ENCODE peak calls at places on chromosomes 12 and 14, in ten cellular contexts. R is left ventricle myocardium inferior, U is tibial artery, M is Peyer's patch, I is MM.1S, S is HCT116, N is PC-3, Z is heart right ventricle, B is breast epithelium, X is body of pancreas. V is an unnamed sample.

GRCh38 chr14:33762462-33762861 is 188.4 kb downstream of the EGLN3 start:
- DNase-seq in R (no peak), U (no peak), M (no peak), I (no peak), S (no peak), N (no peak), Z (peak; percentile 14), B (no peak), X (no peak), V (no peak)

GRCh38 chr14:102777711-102778615 is 714 bp downstream of the TRAF3 start:
- DNase-seq in R (peak; percentile 28), U (no peak), M (no peak), I (peak; percentile 16), S (no peak), N (peak; percentile 18), Z (no peak), B (no peak), X (peak; percentile 33), V (no peak)

GRCh38 chr12:77845831-77846230 is 15.1 kb downstream of the NAV3 start:
- DNase-seq in R (no peak), U (no peak), M (no peak), I (no peak), S (no peak), N (peak; percentile 86), Z (no peak), B (no peak), X (no peak), V (no peak)

GRCh38 chr14:61253064-61253753 is 27.9 kb downstream of the TMEM30B start:
- DNase-seq in R (no peak), U (no peak), M (no peak), I (no peak), S (no peak), N (peak; percentile 21), Z (no peak), B (no peak), X (no peak), V (no peak)

GRCh38 chr12:24960222-24960855 is 11.4 kb upstream of the BCAT1 start:
- DNase-seq in R (no peak), U (no peak), M (no peak), I (peak; percentile 40), S (peak; percentile 36), N (peak; percentile 49), Z (no peak), B (no peak), X (peak; percentile 47), V (no peak)

GRCh38 chr12:115813256-115813655 is 464.2 kb downstream of the MED13L start:
- DNase-seq in R (no peak), U (no peak), M (no peak), I (no peak), S (no peak), N (peak; percentile 40), Z (no peak), B (no peak), X (no peak), V (no peak)

GRCh38 chr14:99388286-99388685 is 92.4 kb downstream of the SETD3 start:
- DNase-seq in R (no peak), U (no peak), M (no peak), I (no peak), S (no peak), N (no peak), Z (no peak), B (no peak), X (no peak), V (no peak)

GRCh38 chr14:75138492-75138891 is 11.6 kb upstream of the NEK9 start:
- DNase-seq in R (no peak), U (no peak), M (no peak), I (peak; percentile 38), S (no peak), N (no peak), Z (no peak), B (no peak), X (no peak), V (no peak)

GRCh38 chr12:75177997-75178396 is 31.6 kb downstream of the KCNC2 start:
- DNase-seq in R (no peak), U (no peak), M (no peak), I (no peak), S (peak; percentile 86), N (peak; percentile 92), Z (no peak), B (no peak), X (no peak), V (no peak)

GRCh38 chr14:73188501-73188903 is 48.8 kb upstream of the PAPLN start:
- DNase-seq in R (no peak), U (no peak), M (no peak), I (no peak), S (no peak), N (peak; percentile 74), Z (no peak), B (no peak), X (no peak), V (no peak)

GRCh38 chr12:94557896-94558295 is 92.5 kb downstream of the TMCC3 start:
- DNase-seq in R (no peak), U (no peak), M (no peak), I (no peak), S (no peak), N (no peak), Z (no peak), B (no peak), X (no peak), V (peak; percentile 70)

GRCh38 chr12:62217466-62218194 is 42.6 kb upstream of the USP15 start:
- DNase-seq in R (no peak), U (no peak), M (no peak), I (no peak), S (no peak), N (no peak), Z (no peak), B (no peak), X (no peak), V (no peak)
- TF ChIP-seq CTCF in R (no peak), U (no peak), M (no peak), I (no peak), S (no peak), N (no peak), Z (no peak), B (no peak), X (no peak), V (no peak)

GRCh38 chr12:108712925-108713203 is 18.5 kb downstream of the CORO1C start:
- DNase-seq in R (no peak), U (no peak), M (no peak), I (no peak), S (no peak), N (no peak), Z (no peak), B (no peak), X (no peak), V (no peak)
- H3K4me1 ChIP-seq in R (peaks cover 91% of the 10 kb centered on the region), U (peaks cover 46% of the 10 kb centered on the region), M (peaks cover 5% of the 10 kb centered on the region), I (peaks cover 24% of the 10 kb centered on the region), S (peaks cover 3% of the 10 kb centered on the region), N (no peaks in the 10 kb centered on the region), Z (peaks cover 57% of the 10 kb centered on the region), B (no peaks in the 10 kb centered on the region), X (peaks cover 17% of the 10 kb centered on the region), V (peaks cover 13% of the 10 kb centered on the region)

GRCh38 chr14:95173518-95173917 is 16.2 kb upstream of the DICER1 start:
- DNase-seq in R (no peak), U (no peak), M (no peak), I (no peak), S (no peak), N (no peak), Z (no peak), B (no peak), X (no peak), V (no peak)

GRCh38 chr14:95174184-95174804 is 17.0 kb upstream of the DICER1 start:
- DNase-seq in R (no peak), U (no peak), M (no peak), I (no peak), S (no peak), N (peak; percentile 7), Z (no peak), B (no peak), X (no peak), V (no peak)
- TF ChIP-seq CTCF in R (peak; percentile 58), U (no peak), M (peak; percentile 9), I (no peak), S (peak; percentile 17), N (peak; percentile 48), Z (peak; percentile 44), B (peak; percentile 10), X (peak; percentile 41), V (no peak)

GRCh38 chr12:47900480-47901129 is 4.2 kb downstream of the VDR start:
- DNase-seq in R (no peak), U (no peak), M (no peak), I (peak; percentile 66), S (peak; percentile 29), N (peak; percentile 74), Z (no peak), B (peak; percentile 80), X (peak; percentile 36), V (peak; percentile 73)
- H3K4me1 ChIP-seq in R (peaks cover 35% of the 10 kb centered on the region), U (peaks cover 65% of the 10 kb centered on the region), M (peaks cover 11% of the 10 kb centered on the region), I (peaks cover 66% of the 10 kb centered on the region), S (peaks cover 45% of the 10 kb centered on the region), N (peaks cover 62% of the 10 kb centered on the region), Z (peaks cover 16% of the 10 kb centered on the region), B (peaks cover 4% of the 10 kb centered on the region), X (peaks cover 31% of the 10 kb centered on the region), V (peaks cover 17% of the 10 kb centered on the region)

GRCh38 chr12:109137055-109137454 is 20.7 kb downstream of the ACACB start:
- DNase-seq in R (no peak), U (no peak), M (no peak), I (no peak), S (no peak), N (no peak), Z (no peak), B (no peak), X (no peak), V (no peak)

GRCh38 chr12:109130297-109130696 is 13.9 kb downstream of the ACACB start:
- DNase-seq in R (no peak), U (peak; percentile 38), M (no peak), I (no peak), S (no peak), N (no peak), Z (no peak), B (no peak), X (no peak), V (no peak)

GRCh38 chr12:109131522-109132050 is 15.2 kb downstream of the ACACB start:
- DNase-seq in R (peak; percentile 36), U (peak; percentile 42), M (no peak), I (no peak), S (no peak), N (no peak), Z (peak; percentile 44), B (no peak), X (peak; percentile 56), V (no peak)

GRCh38 chr12:109130755-109131521 is 14.6 kb downstream of the ACACB start:
- DNase-seq in R (peak; percentile 81), U (peak; percentile 75), M (no peak), I (no peak), S (peak; percentile 10), N (no peak), Z (peak; percentile 84), B (no peak), X (peak; percentile 75), V (no peak)

DNA sequence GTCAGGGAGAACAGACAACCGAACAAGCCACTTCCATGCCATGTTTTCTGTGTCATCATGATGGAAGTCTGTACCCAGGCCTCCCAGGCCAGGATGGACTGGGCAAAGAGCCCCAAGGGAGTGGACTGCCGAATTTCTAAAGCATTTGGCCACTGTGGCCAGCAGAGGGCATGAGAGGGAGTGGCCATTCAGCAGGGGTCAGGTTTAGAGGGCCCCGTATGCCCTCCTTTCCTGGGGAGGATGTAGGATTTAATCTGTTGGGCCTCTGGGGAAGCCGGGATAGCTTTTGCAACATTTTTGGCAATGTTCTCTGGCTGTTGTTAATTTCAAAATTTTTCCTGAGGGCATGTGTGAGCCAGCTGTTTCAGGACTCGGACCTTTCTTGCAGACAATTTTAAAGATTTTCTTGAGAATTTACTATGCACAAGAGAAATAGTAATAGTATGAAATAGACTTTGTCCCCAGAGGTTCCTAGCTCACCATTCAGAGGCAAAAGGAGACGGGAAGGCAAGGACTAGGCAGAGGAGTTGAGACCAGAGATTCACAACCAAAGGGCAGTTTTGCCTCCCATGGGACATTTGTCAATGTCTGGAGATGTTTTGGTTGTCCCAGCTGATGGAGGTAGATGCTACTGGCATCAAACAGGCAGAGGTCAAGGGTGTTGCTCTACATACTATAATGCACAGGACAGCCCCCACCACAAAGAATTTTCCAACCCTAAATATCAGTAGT is 18.0 kb downstream of the ACACB start:
- DNase-seq in R (peak; percentile 58), U (peak; percentile 73), M (no peak), I (no peak), S (peak; percentile 27), N (peak; percentile 63), Z (peak; percentile 34), B (no peak), X (peak; percentile 63), V (no peak)
- TF ChIP-seq CTCF in R (peak; percentile 63), U (no peak), M (peak; percentile 37), I (peak; percentile 65), S (peak; percentile 50), N (peak; percentile 94), Z (peak; percentile 60), B (no peak), X (peak; percentile 45), V (peak; percentile 32)